ENCODE peak calls at places on chromosomes 12 and 14, in six cellular contexts. L, H, R, M, J and W are unnamed samples. For H3K36me3, the result is how much of the 10 kb centered on the place peaks cover.

GRCh38 chr14:98809792-98810191 is 462.2 kb downstream of the BCL11B start:
- DNase-seq in M (no peak), R (no peak), J (no peak), H (no peak), L (no peak), W (no peak)

GRCh38 chr12:117867348-117867747 is 101.4 kb downstream of the KSR2 start:
- DNase-seq in H (no peak), L (no peak), J (no peak), M (no peak), R (no peak), W (no peak)

GRCh38 chr14:69616408-69616773 is 5.0 kb downstream of the SUSD6 start:
- DNase-seq in L (no peak), M (no peak), J (no peak), H (no peak), R (no peak), W (no peak)

GRCh38 chr12:14960548-14961465 is 594 bp downstream of the ARHGDIB start:
- DNase-seq in J (no peak), L (peak), H (peak), R (no peak), M (no peak), W (peak)

GRCh38 chr12:48927261-48927660 is 2.0 kb upstream of the FKBP11 start:
- DNase-seq in H (no peak), L (peak), J (no peak), R (no peak), M (no peak), W (no peak)

GRCh38 chr12:31589582-31589895 is 1.4 kb downstream of the DENND5B start:
- DNase-seq in R (no peak), M (no peak), L (no peak), J (no peak), H (no peak), W (peak)

GRCh38 chr14:89249972-89250371 is 167.1 kb downstream of the FOXN3 start:
- DNase-seq in H (no peak), M (no peak), J (no peak), L (no peak), R (no peak), W (no peak)

GRCh38 chr14:56172571-56172971 is 54.4 kb downstream of the PELI2 start:
- DNase-seq in L (peak), H (no peak), R (peak), M (no peak), J (no peak), W (no peak)

GRCh38 chr12:12540261-12541013 is 22.2 kb downstream of the DUSP16 start:
- DNase-seq in M (no peak), H (no peak), J (no peak), R (no peak), L (no peak), W (no peak)

GRCh38 chr12:98533723-98534251 is 18.4 kb downstream of the TMPO start:
- DNase-seq in L (peak), H (no peak), R (peak), M (no peak), J (no peak), W (no peak)

GRCh38 chr12:108854055-108854452 is 3.3 kb downstream of the SSH1 start:
- DNase-seq in J (peak), L (peak), H (peak), M (no peak), R (peak), W (peak)

GRCh38 chr14:92386637-92387036 is 63.7 kb downstream of the SLC24A4 start:
- DNase-seq in M (no peak), J (no peak), H (no peak), L (no peak), R (no peak), W (peak)

GRCh38 chr12:115096673-115097349 is 412.8 kb upstream of the TBX3 start:
- DNase-seq in M (peak), J (no peak), L (peak), R (peak), H (no peak), W (no peak)

GRCh38 chr14:23612802-23613201 is 23.4 kb upstream of the DHRS2 start:
- DNase-seq in J (no peak), M (no peak), H (no peak), L (no peak), R (no peak), W (no peak)

GRCh38 chr12:113299619-113300237 is 35.2 kb downstream of the SLC8B1 start:
- DNase-seq in H (peak), R (peak), M (peak), L (peak), J (peak), W (no peak)

GRCh38 chr12:77642246-77642645 is 188.4 kb upstream of the NAV3 start:
- DNase-seq in M (no peak), R (no peak), L (no peak), H (no peak), J (no peak), W (no peak)

GRCh38 chr12:6369916-6370575 is 5.3 kb downstream of the SCNN1A start:
- DNase-seq in M (no peak), L (no peak), J (no peak), R (no peak), H (peak), W (peak)

GRCh38 chr12:12721251-12721689 is 4.1 kb downstream of the CDKN1B start:
- DNase-seq in H (no peak), R (no peak), J (no peak), M (peak), L (no peak), W (no peak)

GRCh38 chr12:122308811-122309210 is 42.5 kb upstream of the VPS33A start:
- DNase-seq in R (no peak), L (peak), H (no peak), J (no peak), M (no peak), W (no peak)

GRCh38 chr12:31915442-31915841 is 43.8 kb upstream of the RESF1 start:
- DNase-seq in H (no peak), L (no peak), M (no peak), J (no peak), R (no peak), W (no peak)

GRCh38 chr12:48814313-48815280 is 3.7 kb upstream of the CACNB3 start:
- DNase-seq in R (peak), L (peak), H (peak), J (peak), M (peak), W (peak)

GRCh38 chr12:117045998-117046374 is 53.2 kb downstream of the TESC start:
- DNase-seq in H (peak), R (peak), M (no peak), L (no peak), J (no peak), W (no peak)

GRCh38 chr12:62347922-62348650 is 87.9 kb downstream of the USP15 start:
- DNase-seq in R (no peak), M (no peak), J (no peak), H (peak), L (peak), W (no peak)

GRCh38 chr14:97388408-97388807 is 591.2 kb downstream of the VRK1 start:
- DNase-seq in H (no peak), J (no peak), M (no peak), R (peak), L (no peak), W (no peak)

GRCh38 chr14:63707216-63707615 is 20.6 kb downstream of the SGPP1 start:
- DNase-seq in L (no peak), M (no peak), R (no peak), H (no peak), J (no peak), W (no peak)

GRCh38 chr12:30909088-30909688 is 17.4 kb upstream of the TSPAN11 start:
- DNase-seq in J (no peak), R (no peak), H (no peak), L (no peak), M (no peak), W (no peak)

GRCh38 chr12:107570721-107571120 is 114.9 kb upstream of the PWP1 start:
- DNase-seq in M (peak), R (no peak), L (peak), J (no peak), H (peak), W (no peak)

GRCh38 chr14:105340821-105341408 is 26.4 kb downstream of the PACS2 start:
- DNase-seq in J (no peak), L (peak), H (no peak), M (no peak), R (no peak), W (no peak)

GRCh38 chr14:99822800-99823455 is 29.7 kb downstream of the EML1 start:
- DNase-seq in M (no peak), R (no peak), J (no peak), H (no peak), L (no peak), W (no peak)

GRCh38 chr12:3520168-3520567 is 29.2 kb downstream of the PRMT8 start:
- DNase-seq in J (no peak), H (peak), L (no peak), R (no peak), M (peak), W (no peak)

GRCh38 chr12:98344630-98345029 is 170.8 kb upstream of the TMPO start:
- DNase-seq in M (no peak), H (no peak), R (no peak), L (no peak), J (no peak), W (no peak)

GRCh38 chr12:90301734-90302133 is 593.1 kb upstream of the ATP2B1 start:
- DNase-seq in R (no peak), M (no peak), L (no peak), H (no peak), J (no peak), W (no peak)

GRCh38 chr12:12891646-12892355 is 439 bp downstream of the GPRC5A start:
- DNase-seq in R (no peak), J (no peak), L (no peak), H (no peak), M (no peak), W (no peak)

GRCh38 chr14:78170203-78170602 is at the start of gene NRXN3:
- DNase-seq in J (no peak), M (peak), R (peak), H (no peak), L (no peak), W (no peak)

GRCh38 chr12:109387425-109388166 is 39.9 kb downstream of the MYO1H start:
- DNase-seq in M (no peak), J (no peak), H (no peak), L (peak), R (peak), W (no peak)

GRCh38 chr14:44961151-44961729 is 507 bp downstream of the KLHL28 start:
- DNase-seq in H (peak), L (peak), J (peak), M (peak), R (peak), W (peak)

DNA sequence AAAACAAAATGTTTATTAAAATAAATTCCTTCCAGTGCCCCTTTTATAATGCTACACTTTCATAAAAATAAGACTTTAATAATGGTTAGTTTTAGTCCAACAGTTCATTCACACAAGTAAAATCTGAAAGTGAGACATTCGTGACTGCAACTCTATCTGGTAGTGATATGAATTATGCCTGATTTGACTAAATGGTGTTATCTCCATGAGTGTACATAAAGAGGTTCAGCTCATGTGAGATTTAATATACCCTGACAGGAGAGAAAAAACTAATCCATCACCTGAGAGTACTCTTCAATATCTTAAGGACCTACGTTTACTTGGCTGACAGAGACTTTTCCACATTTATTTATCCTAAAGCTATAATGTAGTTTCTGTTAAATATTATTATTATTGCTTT is 34.0 kb downstream of the ERO1A start:
- DNase-seq in R (no peak), H (no peak), M (no peak), J (no peak), L (no peak), W (no peak)
- H3K36me3 ChIP-seq in R (under half), H (under half), M (under half), J (under half), L (under half), W (under half)

DNA sequence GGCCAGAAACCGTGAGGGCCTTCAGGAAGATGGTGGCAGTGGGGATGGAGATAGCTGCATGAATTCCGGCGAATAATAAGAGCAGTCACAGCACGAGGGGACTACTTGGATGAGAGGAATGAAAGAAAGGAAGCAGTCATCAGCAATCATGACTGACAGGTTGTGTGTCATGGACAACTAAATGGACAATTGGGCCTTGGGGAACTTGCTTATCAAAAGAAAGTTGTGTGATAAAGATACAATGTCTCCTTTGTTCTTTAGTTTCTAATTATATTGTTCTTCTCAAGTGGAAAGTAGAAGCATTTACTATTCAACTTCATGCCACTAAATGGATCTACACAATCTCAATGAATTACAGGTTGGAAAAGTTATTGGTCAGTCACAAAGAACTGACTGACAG is 130.5 kb downstream of the TMTC1 start:
- DNase-seq in M (no peak), H (no peak), J (no peak), L (no peak), R (no peak), W (no peak)
- H3K36me3 ChIP-seq in M (under half), H (under half), J (under half), L (under half), R (under half), W (under half)

GRCh38 chr12:57496822-57497221 is 9.0 kb downstream of the MARS1 start:
- DNase-seq in M (no peak), L (no peak), J (no peak), H (no peak), R (no peak), W (no peak)
- H3K36me3 ChIP-seq in M (under half), L (under half), J (under half), H (half or more), R (under half), W (half or more)

DNA sequence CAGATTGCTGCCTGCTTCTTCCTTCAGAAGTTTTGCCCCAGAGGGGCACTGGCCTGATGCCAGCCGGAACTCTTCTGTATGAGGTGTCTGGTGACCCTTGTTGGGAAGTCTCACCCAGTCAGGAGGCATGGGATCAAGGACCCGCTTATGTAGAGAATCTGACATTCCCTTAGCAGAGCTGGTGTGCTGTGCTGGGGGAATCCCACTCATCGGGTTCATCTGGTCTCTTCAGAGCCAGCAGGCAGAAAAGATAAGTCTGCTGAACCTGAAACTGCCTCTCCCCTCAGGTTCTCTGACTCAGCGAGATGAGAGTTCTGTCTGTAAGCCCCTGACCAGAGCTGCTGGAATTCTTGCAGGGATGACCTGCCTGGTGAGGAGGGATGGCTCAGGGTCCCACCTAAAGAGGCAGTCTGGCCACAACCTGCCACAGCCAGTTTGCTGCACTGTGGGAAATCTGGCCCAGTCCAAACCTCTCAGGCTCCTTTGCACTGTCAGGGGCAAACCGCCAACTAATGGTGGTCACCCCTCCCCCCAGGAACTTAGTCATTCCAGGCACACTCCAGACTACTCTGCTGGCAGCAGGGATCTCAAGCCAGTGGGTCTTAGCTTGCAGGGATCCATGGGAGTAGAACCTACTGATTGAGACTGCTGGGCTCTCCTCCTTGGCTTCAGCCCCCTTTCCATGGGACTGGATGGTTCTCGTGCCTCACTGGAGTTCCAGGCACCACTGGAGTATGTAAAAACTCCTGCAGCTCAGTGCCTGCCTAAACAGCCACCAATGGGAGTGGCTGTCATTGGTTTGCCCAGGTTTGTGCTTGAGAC is 4.1 kb downstream of the CLEC2D start:
- DNase-seq in L (peak), R (peak), M (peak), J (no peak), H (peak), W (peak)
- H3K36me3 ChIP-seq in L (under half), R (under half), M (under half), J (under half), H (under half), W (under half)

GRCh38 chr12:128510527-128510926 is 243.6 kb downstream of the TMEM132C start:
- DNase-seq in R (no peak), M (no peak), L (no peak), H (peak), J (no peak), W (no peak)
- H3K36me3 ChIP-seq in R (under half), M (under half), L (under half), H (under half), J (under half), W (under half)

GRCh38 chr12:94458882-94459772 is 540 bp downstream of the CEP83 start:
- DNase-seq in M (no peak), R (peak), J (no peak), L (peak), H (peak), W (no peak)

GRCh38 chr12:94460594-94460959 is 910 bp upstream of the CEP83 start:
- DNase-seq in M (no peak), L (no peak), R (no peak), J (no peak), H (no peak), W (no peak)

GRCh38 chr12:94459773-94460593 is at the start of gene CEP83:
- DNase-seq in M (peak), L (peak), H (peak), R (peak), J (peak), W (peak)

GRCh38 chr12:94457331-94457730 is 2.3 kb downstream of the CEP83 start:
- DNase-seq in M (no peak), L (no peak), R (no peak), J (no peak), H (no peak), W (no peak)
- H3K36me3 ChIP-seq in M (under half), L (under half), R (under half), J (under half), H (under half), W (under half)

GRCh38 chr14:103662029-103662428 is 33.0 kb downstream of the KLC1 start:
- DNase-seq in H (no peak), M (no peak), R (no peak), L (no peak), J (no peak), W (no peak)
- H3K36me3 ChIP-seq in H (under half), M (under half), R (under half), L (half or more), J (half or more), W (half or more)